ENCODE peak calls at places on chromosomes 12 and 14, in four cellular contexts. N is GM23338, O is PC-3, S is hepatocyte. L is an unnamed sample.

GRCh38 chr14:105685003-105685402 is 158.6 kb downstream of the TMEM121 start:
- DNase-seq in N (no peak), O (no peak), S (no peak), L (no peak)

GRCh38 chr12:44015333-44015941 is 179.6 kb downstream of the TMEM117 start:
- DNase-seq in N (peak), O (peak), S (peak), L (peak)

GRCh38 chr12:130714091-130714590 is 2.0 kb downstream of the RIMBP2 start:
- DNase-seq in N (peak), O (no peak), S (peak), L (peak)

GRCh38 chr12:89040146-89040964 is 311.9 kb downstream of the DUSP6 start:
- DNase-seq in N (peak), O (peak), S (no peak), L (peak)

GRCh38 chr12:67909681-67910080 is 79.6 kb upstream of the IFNG-AS1 start:
- DNase-seq in N (no peak), O (peak), S (no peak), L (no peak)

GRCh38 chr12:40745386-40745785 is 53.1 kb downstream of the CNTN1 start:
- DNase-seq in N (peak), O (peak), S (no peak), L (peak)

GRCh38 chr12:26691234-26691970 is 141.6 kb downstream of the ITPR2 start:
- DNase-seq in N (peak), O (peak), S (peak), L (no peak)

GRCh38 chr14:98941481-98941880 is 330.5 kb downstream of the BCL11B start:
- DNase-seq in N (no peak), O (no peak), S (no peak), L (no peak)

GRCh38 chr12:109440851-109441490 is 36.1 kb downstream of the KCTD10 start:
- DNase-seq in N (peak), O (no peak), S (peak), L (no peak)

GRCh38 chr14:104221071-104221625 is 82.8 kb downstream of the KIF26A start:
- DNase-seq in N (no peak), O (no peak), S (no peak), L (no peak)

GRCh38 chr14:51095854-51096823 is 1.2 kb upstream of the TRIM9 start:
- DNase-seq in N (no peak), O (no peak), S (peak), L (no peak)

GRCh38 chr12:29544428-29545101 is 47.1 kb upstream of the OVCH1 start:
- DNase-seq in N (peak), O (no peak), S (no peak), L (peak)

GRCh38 chr12:54991161-54991991 is 6.8 kb upstream of the TESPA1 start:
- DNase-seq in N (no peak), O (no peak), S (no peak), L (peak)

GRCh38 chr12:31496257-31496656 is 94.7 kb downstream of the DENND5B start:
- DNase-seq in N (no peak), O (no peak), S (no peak), L (no peak)

GRCh38 chr12:45849289-45849688 is 119.8 kb downstream of the ARID2 start:
- DNase-seq in N (no peak), O (peak), S (no peak), L (no peak)

GRCh38 chr12:109779382-109779781 is 53.8 kb downstream of the TRPV4 start:
- DNase-seq in N (no peak), O (peak), S (no peak), L (no peak)

GRCh38 chr12:87323369-87323768 is 705.8 kb downstream of the C12orf50 start:
- DNase-seq in N (no peak), O (peak), S (no peak), L (no peak)

GRCh38 chr12:863285-863684 is 86.2 kb downstream of the RAD52 start:
- DNase-seq in N (no peak), O (no peak), S (no peak), L (no peak)

GRCh38 chr12:868722-869121 is 80.8 kb downstream of the RAD52 start:
- DNase-seq in N (peak), O (no peak), S (no peak), L (no peak)

GRCh38 chr12:870378-870777 is 79.1 kb downstream of the RAD52 start:
- DNase-seq in N (no peak), O (no peak), S (no peak), L (peak)

GRCh38 chr12:865614-866013 is 83.9 kb downstream of the RAD52 start:
- DNase-seq in N (no peak), O (no peak), S (no peak), L (no peak)

DNA sequence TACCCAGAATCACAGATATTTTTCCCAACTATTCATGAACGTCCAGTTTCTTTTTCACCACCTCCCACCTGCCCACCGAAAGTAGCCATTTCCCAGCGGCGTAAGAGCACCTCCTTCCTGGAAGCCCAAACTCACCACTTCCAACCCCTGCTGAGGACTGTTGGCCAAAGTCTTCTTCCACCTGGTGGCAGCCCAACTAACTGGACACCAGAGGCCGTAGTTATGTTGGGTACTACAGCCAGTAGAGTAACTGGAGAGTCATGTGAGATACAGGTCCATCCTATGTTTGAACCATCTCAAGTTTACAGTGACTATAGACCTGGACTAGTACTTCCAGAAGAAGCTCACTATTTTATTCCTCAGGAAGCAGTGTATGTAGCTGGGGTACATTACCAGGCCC is 81.6 kb downstream of the RAD52 start:
- DNase-seq in N (peak), O (no peak), S (no peak), L (no peak)
- TF ChIP-seq EZH2phosphoT487 in N (no peak), O (no peak), S (no peak), L (no peak)

DNA sequence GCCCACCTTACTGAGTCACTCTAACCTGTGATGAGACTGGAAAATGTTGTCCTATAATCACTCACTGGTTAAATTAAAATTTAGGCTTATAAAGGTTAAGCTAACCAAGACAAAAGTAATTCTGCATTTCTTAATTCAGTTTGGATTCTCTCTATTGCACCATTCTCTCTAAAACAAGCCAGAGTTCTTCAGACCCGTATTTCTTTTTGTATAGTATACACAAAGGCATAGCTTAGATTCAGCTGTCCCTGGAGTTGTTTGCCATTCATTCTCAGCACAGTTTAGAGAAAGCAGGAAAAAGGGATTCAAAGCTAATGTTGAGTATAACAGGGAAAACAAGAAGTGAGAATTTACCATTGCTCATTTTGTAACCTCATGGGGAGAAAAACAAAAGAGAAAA is 7.3 kb downstream of the AREL1 start:
- DNase-seq in N (no peak), O (no peak), S (no peak), L (no peak)
- H3K27ac ChIP-seq in N (no peak), O (no peak), S (no peak), L (no peak)

DNA sequence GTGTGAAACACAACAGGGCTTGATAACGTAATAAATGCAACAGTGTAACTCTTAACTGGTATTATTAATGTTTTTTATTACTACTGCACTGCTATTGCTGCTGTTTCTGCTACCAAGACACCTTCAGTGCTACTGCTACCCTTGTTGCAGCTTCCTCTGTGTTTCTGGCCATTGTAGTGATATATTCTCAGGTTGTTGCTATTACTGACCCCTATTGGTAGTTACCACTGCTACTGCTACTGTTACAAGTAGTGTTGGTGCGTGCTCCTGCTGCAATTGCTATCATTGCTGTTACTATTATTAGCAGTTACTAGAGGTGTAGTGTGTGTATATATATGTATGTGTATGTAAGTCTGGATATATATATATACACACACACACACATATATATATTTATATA is 87.2 kb upstream of the PTPRB start:
- DNase-seq in N (peak), O (peak), S (no peak), L (peak)
- TF ChIP-seq EZH2phosphoT487 in N (no peak), O (no peak), S (no peak), L (no peak)

GRCh38 chr14:34044373-34044637 is 93.4 kb upstream of the EGLN3 start:
- DNase-seq in N (no peak), O (no peak), S (no peak), L (no peak)
- H3K27ac ChIP-seq in N (no peak), O (peak), S (peak), L (no peak)

DNA sequence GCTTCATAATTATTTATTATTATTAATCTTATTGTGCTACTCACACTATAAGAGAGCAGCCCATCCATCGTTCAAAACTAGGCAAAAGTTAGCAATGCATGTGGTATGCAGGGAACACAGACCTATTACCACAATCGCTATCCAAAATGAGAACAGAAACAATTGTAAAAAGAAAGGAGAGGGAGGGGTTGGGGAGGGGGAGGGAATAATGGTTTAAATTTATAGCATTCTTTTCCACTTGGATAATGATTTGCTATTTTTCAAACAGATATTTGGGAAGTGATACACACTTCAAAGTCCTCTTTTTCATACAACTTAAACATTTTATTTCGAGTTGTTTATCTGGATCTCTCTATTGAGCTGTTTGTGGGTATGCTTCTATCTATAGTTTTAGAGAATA is 248.6 kb upstream of the SOX5 start:
- DNase-seq in N (no peak), O (no peak), S (no peak), L (no peak)
- TF ChIP-seq EZH2phosphoT487 in N (no peak), O (no peak), S (no peak), L (no peak)

GRCh38 chr12:106131671-106132070 is 7.1 kb downstream of the NUAK1 start:
- DNase-seq in N (no peak), O (no peak), S (no peak), L (no peak)

GRCh38 chr12:106133136-106134087 is 5.3 kb downstream of the NUAK1 start:
- DNase-seq in N (peak), O (peak), S (no peak), L (no peak)

GRCh38 chr12:106130474-106131113 is 8.2 kb downstream of the NUAK1 start:
- DNase-seq in N (no peak), O (no peak), S (no peak), L (no peak)

GRCh38 chr12:106134294-106134949 is 4.3 kb downstream of the NUAK1 start:
- DNase-seq in N (no peak), O (no peak), S (no peak), L (no peak)

DNA sequence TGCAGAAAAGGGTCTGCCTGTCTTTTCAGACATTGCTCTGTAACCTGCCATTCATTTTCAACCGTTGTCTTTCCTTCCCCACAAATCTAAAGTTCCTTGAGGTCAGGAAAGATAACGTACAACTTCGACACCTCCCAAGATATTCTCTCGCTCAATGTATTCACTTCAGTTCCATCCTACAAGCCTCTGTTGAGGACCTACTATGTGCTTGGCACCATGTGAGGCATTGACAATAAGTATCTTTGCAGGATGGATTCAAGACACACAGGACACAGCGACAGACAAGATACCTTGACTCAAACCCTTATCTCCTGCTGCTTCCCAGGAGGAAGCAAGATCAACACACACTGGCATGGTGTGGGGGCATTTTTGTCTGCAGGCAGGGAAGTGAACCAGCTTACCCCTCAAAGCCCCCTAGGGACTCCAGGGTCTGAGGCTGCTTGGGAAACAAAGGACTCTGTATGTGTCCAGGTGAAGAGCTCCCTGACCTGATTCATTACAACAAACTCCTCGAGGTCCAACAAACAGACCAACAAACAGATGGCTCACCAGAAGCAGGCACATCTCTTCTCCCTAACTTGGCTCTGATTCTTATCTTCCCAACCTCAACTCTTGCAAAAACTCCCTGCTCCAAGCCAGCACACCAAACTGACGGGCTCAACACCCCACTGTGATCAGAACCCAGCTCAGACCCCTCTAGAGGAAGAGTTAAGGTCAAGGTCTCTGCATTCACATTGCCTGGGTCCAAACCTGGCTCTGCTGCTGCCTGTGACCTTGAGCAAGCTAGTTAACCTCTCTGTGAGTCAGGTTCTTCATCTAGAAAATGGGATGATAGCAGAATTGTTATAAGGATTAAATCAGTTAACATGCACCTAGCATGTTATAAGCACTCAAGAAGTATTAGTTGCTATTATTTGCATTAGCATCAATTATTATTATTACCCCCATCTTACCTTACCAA is 6.3 kb downstream of the NUAK1 start:
- DNase-seq in N (no peak), O (peak), S (no peak), L (no peak)
- H3K27ac ChIP-seq in N (peak), O (peak), S (peak), L (no peak)

GRCh38 chr12:16346931-16347330 is 514 bp upstream of the MGST1 start:
- DNase-seq in N (no peak), O (no peak), S (peak), L (no peak)

GRCh38 chr12:16348435-16349131 is 1.1 kb downstream of the MGST1 start:
- DNase-seq in N (peak), O (no peak), S (no peak), L (no peak)

GRCh38 chr12:16347391-16348298 is at the start of gene MGST1:
- DNase-seq in N (peak), O (peak), S (peak), L (peak)

GRCh38 chr12:16350682-16351081 is 3.2 kb downstream of the MGST1 start:
- DNase-seq in N (no peak), O (peak), S (peak), L (no peak)

DNA sequence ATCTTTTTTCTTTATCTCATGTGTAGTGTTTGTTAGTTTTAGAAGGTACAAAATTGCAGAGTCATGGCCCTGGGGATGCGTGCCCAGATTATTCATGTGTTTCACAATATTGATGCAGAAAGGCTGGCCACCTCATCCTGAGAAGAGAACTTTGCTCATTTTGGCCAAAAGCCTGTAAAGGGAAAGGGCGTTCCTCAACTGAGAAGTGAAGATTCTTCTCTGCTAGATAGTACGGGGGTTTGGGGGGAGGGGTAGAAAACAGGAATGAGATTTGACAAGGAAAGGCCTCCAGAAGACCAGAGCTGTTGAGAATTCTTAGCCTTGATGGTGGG is 1.7 kb downstream of the MGST1 start:
- DNase-seq in N (peak), O (peak), S (peak), L (no peak)
- TF ChIP-seq EZH2phosphoT487 in N (no peak), O (no peak), S (no peak), L (no peak)

GRCh38 chr12:96427269-96427729 is 27.1 kb upstream of the CDK17 start:
- DNase-seq in N (no peak), O (peak), S (peak), L (no peak)

GRCh38 chr12:96425973-96426372 is 25.7 kb upstream of the CDK17 start:
- DNase-seq in N (no peak), O (peak), S (no peak), L (no peak)

GRCh38 chr12:96425321-96425720 is 25.1 kb upstream of the CDK17 start:
- DNase-seq in N (no peak), O (peak), S (no peak), L (no peak)

GRCh38 chr12:96422192-96422591 is 22.0 kb upstream of the CDK17 start:
- DNase-seq in N (no peak), O (no peak), S (no peak), L (no peak)

DNA sequence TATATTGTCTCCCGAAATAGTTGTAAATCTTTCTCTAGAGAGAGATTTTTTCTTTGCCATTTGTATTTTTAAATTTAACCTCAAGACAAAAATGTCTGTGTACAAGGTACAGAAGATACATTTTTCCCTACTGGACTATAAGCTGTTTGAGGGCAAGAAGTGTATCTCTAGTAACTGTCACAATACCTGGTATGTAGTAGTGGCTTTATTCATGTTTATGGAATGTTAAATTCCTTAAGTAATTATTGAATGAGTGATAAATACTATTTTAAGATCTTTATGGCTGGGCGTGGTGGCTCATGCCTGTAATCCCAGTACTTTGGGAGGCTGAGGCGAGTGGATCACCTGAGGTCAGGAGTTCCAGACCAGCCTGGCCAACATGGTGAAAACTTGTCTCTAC is 24.4 kb upstream of the CDK17 start:
- DNase-seq in N (no peak), O (peak), S (no peak), L (no peak)
- H3K27ac ChIP-seq in N (no peak), O (peak), S (peak), L (no peak)

L was measured in MM.1S.